ENCODE peak calls at places on chromosomes 1 and 21, in eight cellular contexts. V, J, P, G, H, I, S and N are unnamed samples.

GRCh38 chr1:9659328-9659727 is 7.8 kb downstream of the PIK3CD start:
- DNase-seq in V (no peak), J (no peak), P (no peak), G (no peak), H (no peak), I (no peak), S (no peak), N (no peak)

GRCh38 chr1:216462061-216462775 is 39.0 kb upstream of the USH2A start:
- DNase-seq in V (no peak), J (no peak), P (no peak), G (no peak), H (no peak), I (no peak), S (no peak), N (no peak)

GRCh38 chr21:42389449-42389835 is 6.4 kb downstream of the TMPRSS3 start:
- DNase-seq in V (no peak), J (no peak), P (no peak), G (no peak), H (peak; percentile 33), I (peak; percentile 45), S (no peak), N (peak; percentile 46)

GRCh38 chr1:223712856-223713494 is 636 bp downstream of the CAPN2 start:
- DNase-seq in V (no peak), J (no peak), P (no peak), G (peak; percentile 24), H (peak; percentile 81), I (no peak), S (peak; percentile 67), N (peak; percentile 42)

GRCh38 chr1:211643324-211644212 is 31.9 kb downstream of the NEK2 start:
- DNase-seq in V (peak; percentile 15), J (no peak), P (no peak), G (peak; percentile 22), H (no peak), I (peak; percentile 52), S (peak; percentile 67), N (no peak)

GRCh38 chr1:223765036-223765718 is 52.8 kb downstream of the CAPN2 start:
- DNase-seq in V (peak; percentile 40), J (no peak), P (no peak), G (no peak), H (peak; percentile 85), I (peak; percentile 80), S (no peak), N (no peak)

GRCh38 chr1:8095584-8095983 is 69.5 kb upstream of the ERRFI1 start:
- DNase-seq in V (no peak), J (no peak), P (no peak), G (no peak), H (no peak), I (no peak), S (no peak), N (no peak)

GRCh38 chr1:118147542-118147941 is 37.5 kb downstream of the SPAG17 start:
- DNase-seq in V (no peak), J (no peak), P (no peak), G (no peak), H (no peak), I (no peak), S (no peak), N (no peak)

GRCh38 chr1:160618327-160618726 is 28.5 kb downstream of the SLAMF1 start:
- DNase-seq in V (no peak), J (no peak), P (no peak), G (no peak), H (no peak), I (no peak), S (no peak), N (no peak)

GRCh38 chr1:180178511-180179161 is 24.0 kb downstream of the QSOX1 start:
- DNase-seq in V (peak; percentile 34), J (peak; percentile 25), P (no peak), G (peak; percentile 77), H (peak; percentile 89), I (peak; percentile 80), S (peak; percentile 67), N (peak; percentile 68)

GRCh38 chr21:39612233-39613028 is at the start of gene B3GALT5:
- DNase-seq in V (peak; percentile 60), J (no peak), P (no peak), G (peak; percentile 72), H (peak; percentile 74), I (no peak), S (no peak), N (peak; percentile 77)

GRCh38 chr1:96721053-96721381 is 567 bp upstream of the PTBP2 start:
- DNase-seq in V (no peak), J (no peak), P (no peak), G (no peak), H (no peak), I (no peak), S (no peak), N (no peak)

GRCh38 chr1:48002142-48002541 is 5.0 kb upstream of the TRABD2B start:
- DNase-seq in V (no peak), J (no peak), P (no peak), G (no peak), H (no peak), I (no peak), S (no peak), N (no peak)

GRCh38 chr1:245788269-245788668 is 633.5 kb downstream of the KIF26B start:
- DNase-seq in V (no peak), J (no peak), P (peak; percentile 59), G (no peak), H (no peak), I (no peak), S (no peak), N (no peak)

GRCh38 chr1:88847618-88848017 is 43.7 kb downstream of the GTF2B start:
- DNase-seq in V (no peak), J (no peak), P (no peak), G (no peak), H (no peak), I (no peak), S (no peak), N (peak; percentile 37)

GRCh38 chr1:162711066-162711465 is 78.8 kb downstream of the DDR2 start:
- DNase-seq in V (no peak), J (no peak), P (no peak), G (no peak), H (no peak), I (no peak), S (no peak), N (no peak)

GRCh38 chr1:172484252-172484651 is 40.4 kb upstream of the PIGC start:
- DNase-seq in V (no peak), J (no peak), P (no peak), G (no peak), H (no peak), I (no peak), S (no peak), N (no peak)

GRCh38 chr1:71638081-71638766 is 557.4 kb upstream of the ZRANB2 start:
- DNase-seq in V (no peak), J (no peak), P (peak; percentile 29), G (no peak), H (no peak), I (no peak), S (no peak), N (no peak)